ENCODE peak calls at places on chromosome 5, in ten cellular contexts. One of them, this sample, is unnamed.

GRCh38 chr5:114237766-114238165 is 124.1 kb upstream of the KCNN2 start:
- DNase-seq in coronary artery: no peak
- DNase-seq in MM.1S: peak
- DNase-seq in mesothelial cell of epicardium: no peak
- DNase-seq in HFFc6: peak
- DNase-seq in psoas muscle: no peak
- DNase-seq in WTC11: no peak
- DNase-seq in PC-3: peak
- DNase-seq in AG09309: no peak
- DNase-seq in sigmoid colon: no peak
- DNase-seq in this sample: no peak

GRCh38 chr5:14208071-14209021 is 65.2 kb downstream of the TRIO start:
- DNase-seq in coronary artery: no peak
- DNase-seq in MM.1S: no peak
- DNase-seq in mesothelial cell of epicardium: no peak
- DNase-seq in HFFc6: peak
- DNase-seq in psoas muscle: no peak
- DNase-seq in WTC11: no peak
- DNase-seq in PC-3: peak
- DNase-seq in AG09309: no peak
- DNase-seq in sigmoid colon: no peak
- DNase-seq in this sample: peak

GRCh38 chr5:125276121-125276520 is 529.7 kb upstream of the ZNF608 start:
- DNase-seq in coronary artery: no peak
- DNase-seq in MM.1S: no peak
- DNase-seq in mesothelial cell of epicardium: no peak
- DNase-seq in HFFc6: no peak
- DNase-seq in psoas muscle: no peak
- DNase-seq in WTC11: no peak
- DNase-seq in PC-3: no peak
- DNase-seq in AG09309: no peak
- DNase-seq in sigmoid colon: no peak
- DNase-seq in this sample: no peak

GRCh38 chr5:2334686-2335085 is 416.8 kb downstream of the IRX2 start:
- DNase-seq in coronary artery: no peak
- DNase-seq in MM.1S: no peak
- DNase-seq in mesothelial cell of epicardium: no peak
- DNase-seq in HFFc6: no peak
- DNase-seq in psoas muscle: no peak
- DNase-seq in WTC11: no peak
- DNase-seq in PC-3: no peak
- DNase-seq in AG09309: no peak
- DNase-seq in sigmoid colon: no peak
- DNase-seq in this sample: no peak

GRCh38 chr5:91022518-91022917 is 360.6 kb downstream of the ARRDC3 start:
- DNase-seq in coronary artery: no peak
- DNase-seq in MM.1S: no peak
- DNase-seq in mesothelial cell of epicardium: no peak
- DNase-seq in HFFc6: no peak
- DNase-seq in psoas muscle: no peak
- DNase-seq in WTC11: no peak
- DNase-seq in PC-3: no peak
- DNase-seq in AG09309: no peak
- DNase-seq in sigmoid colon: no peak
- DNase-seq in this sample: no peak

GRCh38 chr5:5326126-5326758 is 96.2 kb upstream of the ICE1 start:
- DNase-seq in coronary artery: no peak
- DNase-seq in MM.1S: no peak
- DNase-seq in mesothelial cell of epicardium: peak
- DNase-seq in HFFc6: no peak
- DNase-seq in psoas muscle: no peak
- DNase-seq in WTC11: peak
- DNase-seq in PC-3: no peak
- DNase-seq in AG09309: no peak
- DNase-seq in sigmoid colon: no peak
- DNase-seq in this sample: no peak

GRCh38 chr5:172926796-172927195 is 32.4 kb upstream of the RPL26L1 start:
- DNase-seq in coronary artery: no peak
- DNase-seq in MM.1S: no peak
- DNase-seq in mesothelial cell of epicardium: no peak
- DNase-seq in HFFc6: no peak
- DNase-seq in psoas muscle: no peak
- DNase-seq in WTC11: no peak
- DNase-seq in PC-3: no peak
- DNase-seq in AG09309: no peak
- DNase-seq in sigmoid colon: no peak
- DNase-seq in this sample: no peak

GRCh38 chr5:134247411-134247810 is 21.5 kb upstream of the PPP2CA start:
- DNase-seq in coronary artery: no peak
- DNase-seq in MM.1S: no peak
- DNase-seq in mesothelial cell of epicardium: no peak
- DNase-seq in HFFc6: peak
- DNase-seq in psoas muscle: no peak
- DNase-seq in WTC11: no peak
- DNase-seq in PC-3: peak
- DNase-seq in AG09309: peak
- DNase-seq in sigmoid colon: no peak
- DNase-seq in this sample: no peak

GRCh38 chr5:179909224-179909623 is 1.5 kb upstream of the TBC1D9B start:
- DNase-seq in coronary artery: no peak
- DNase-seq in MM.1S: no peak
- DNase-seq in mesothelial cell of epicardium: no peak
- DNase-seq in HFFc6: no peak
- DNase-seq in psoas muscle: no peak
- DNase-seq in WTC11: no peak
- DNase-seq in PC-3: no peak
- DNase-seq in AG09309: no peak
- DNase-seq in sigmoid colon: no peak
- DNase-seq in this sample: no peak

GRCh38 chr5:179906294-179906794 is 1.4 kb downstream of the TBC1D9B start:
- DNase-seq in coronary artery: no peak
- DNase-seq in MM.1S: no peak
- DNase-seq in mesothelial cell of epicardium: no peak
- DNase-seq in HFFc6: peak
- DNase-seq in psoas muscle: no peak
- DNase-seq in WTC11: peak
- DNase-seq in PC-3: no peak
- DNase-seq in AG09309: no peak
- DNase-seq in sigmoid colon: no peak
- DNase-seq in this sample: no peak

GRCh38 chr5:179907570-179908324 is at the start of gene TBC1D9B:
- DNase-seq in coronary artery: peak
- DNase-seq in MM.1S: peak
- DNase-seq in mesothelial cell of epicardium: peak
- DNase-seq in HFFc6: peak
- DNase-seq in psoas muscle: peak
- DNase-seq in WTC11: peak
- DNase-seq in PC-3: peak
- DNase-seq in AG09309: peak
- DNase-seq in sigmoid colon: peak
- DNase-seq in this sample: peak

GRCh38 chr5:179906795-179907569 is 715 bp downstream of the TBC1D9B start:
- DNase-seq in coronary artery: no peak
- DNase-seq in MM.1S: peak
- DNase-seq in mesothelial cell of epicardium: peak
- DNase-seq in HFFc6: no peak
- DNase-seq in psoas muscle: peak
- DNase-seq in WTC11: peak
- DNase-seq in PC-3: peak
- DNase-seq in AG09309: no peak
- DNase-seq in sigmoid colon: peak
- DNase-seq in this sample: no peak

DNA sequence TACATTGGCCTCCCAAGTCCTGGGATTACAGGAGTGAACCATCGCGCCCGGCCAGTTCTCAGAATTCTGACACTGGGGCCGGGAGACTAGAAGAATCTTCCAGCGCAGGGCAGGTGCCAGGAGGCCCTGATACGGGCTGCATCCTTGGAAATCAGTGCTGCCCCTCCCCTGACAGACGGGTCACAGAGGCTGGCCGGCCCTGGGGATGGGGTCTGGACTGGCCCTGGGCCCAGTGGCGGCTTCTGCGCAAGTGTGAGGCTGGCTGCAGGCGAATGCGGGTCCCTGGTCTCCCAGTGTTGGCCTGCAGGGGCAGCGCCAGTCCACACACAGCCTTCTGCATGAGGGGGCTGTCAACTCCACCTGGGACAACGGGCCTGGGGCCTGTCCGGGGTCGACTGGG is 831 bp upstream of the TBC1D9B start:
- DNase-seq in coronary artery: no peak
- DNase-seq in MM.1S: no peak
- DNase-seq in mesothelial cell of epicardium: no peak
- DNase-seq in HFFc6: no peak
- DNase-seq in psoas muscle: peak
- DNase-seq in WTC11: peak
- DNase-seq in PC-3: no peak
- DNase-seq in AG09309: no peak
- DNase-seq in sigmoid colon: no peak
- DNase-seq in this sample: no peak
- TF ChIP-seq CTCF in coronary artery: no peak
- TF ChIP-seq CTCF in MM.1S: peak
- TF ChIP-seq CTCF in mesothelial cell of epicardium: no peak
- TF ChIP-seq CTCF in HFFc6: peak
- TF ChIP-seq CTCF in psoas muscle: no peak
- TF ChIP-seq CTCF in WTC11: no peak
- TF ChIP-seq CTCF in PC-3: peak
- TF ChIP-seq CTCF in AG09309: peak
- TF ChIP-seq CTCF in sigmoid colon: no peak
- TF ChIP-seq CTCF in this sample: no peak

DNA sequence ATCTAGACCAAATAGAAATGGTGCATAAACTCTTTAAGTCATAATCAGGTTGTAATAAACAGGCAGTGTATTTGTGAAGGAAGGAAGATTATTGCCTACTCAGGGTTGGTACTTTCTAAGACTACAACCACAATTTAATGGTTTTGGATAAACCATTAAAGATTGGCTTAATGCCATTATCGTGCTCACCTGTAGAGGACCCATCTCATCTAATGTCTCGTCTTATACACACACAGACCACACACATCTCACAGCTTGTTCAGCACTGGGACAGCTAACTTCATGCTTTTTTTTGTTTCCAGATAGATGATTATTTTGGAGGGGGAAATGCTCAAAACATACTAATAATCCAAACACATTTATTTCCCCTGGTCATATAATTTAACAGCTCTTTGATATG is 175.7 kb upstream of the SLC12A2 start:
- DNase-seq in coronary artery: no peak
- DNase-seq in MM.1S: peak
- DNase-seq in mesothelial cell of epicardium: no peak
- DNase-seq in HFFc6: no peak
- DNase-seq in psoas muscle: no peak
- DNase-seq in WTC11: no peak
- DNase-seq in PC-3: no peak
- DNase-seq in AG09309: no peak
- DNase-seq in sigmoid colon: no peak
- DNase-seq in this sample: no peak
- TF ChIP-seq CTCF in coronary artery: no peak
- TF ChIP-seq CTCF in MM.1S: no peak
- TF ChIP-seq CTCF in mesothelial cell of epicardium: no peak
- TF ChIP-seq CTCF in HFFc6: no peak
- TF ChIP-seq CTCF in psoas muscle: no peak
- TF ChIP-seq CTCF in WTC11: no peak
- TF ChIP-seq CTCF in PC-3: no peak
- TF ChIP-seq CTCF in AG09309: no peak
- TF ChIP-seq CTCF in sigmoid colon: no peak
- TF ChIP-seq CTCF in this sample: no peak

GRCh38 chr5:57097526-57097925 is 76.3 kb upstream of the GPBP1 start:
- DNase-seq in coronary artery: no peak
- DNase-seq in MM.1S: no peak
- DNase-seq in mesothelial cell of epicardium: no peak
- DNase-seq in HFFc6: no peak
- DNase-seq in psoas muscle: no peak
- DNase-seq in WTC11: no peak
- DNase-seq in PC-3: no peak
- DNase-seq in AG09309: no peak
- DNase-seq in sigmoid colon: no peak
- DNase-seq in this sample: no peak

DNA sequence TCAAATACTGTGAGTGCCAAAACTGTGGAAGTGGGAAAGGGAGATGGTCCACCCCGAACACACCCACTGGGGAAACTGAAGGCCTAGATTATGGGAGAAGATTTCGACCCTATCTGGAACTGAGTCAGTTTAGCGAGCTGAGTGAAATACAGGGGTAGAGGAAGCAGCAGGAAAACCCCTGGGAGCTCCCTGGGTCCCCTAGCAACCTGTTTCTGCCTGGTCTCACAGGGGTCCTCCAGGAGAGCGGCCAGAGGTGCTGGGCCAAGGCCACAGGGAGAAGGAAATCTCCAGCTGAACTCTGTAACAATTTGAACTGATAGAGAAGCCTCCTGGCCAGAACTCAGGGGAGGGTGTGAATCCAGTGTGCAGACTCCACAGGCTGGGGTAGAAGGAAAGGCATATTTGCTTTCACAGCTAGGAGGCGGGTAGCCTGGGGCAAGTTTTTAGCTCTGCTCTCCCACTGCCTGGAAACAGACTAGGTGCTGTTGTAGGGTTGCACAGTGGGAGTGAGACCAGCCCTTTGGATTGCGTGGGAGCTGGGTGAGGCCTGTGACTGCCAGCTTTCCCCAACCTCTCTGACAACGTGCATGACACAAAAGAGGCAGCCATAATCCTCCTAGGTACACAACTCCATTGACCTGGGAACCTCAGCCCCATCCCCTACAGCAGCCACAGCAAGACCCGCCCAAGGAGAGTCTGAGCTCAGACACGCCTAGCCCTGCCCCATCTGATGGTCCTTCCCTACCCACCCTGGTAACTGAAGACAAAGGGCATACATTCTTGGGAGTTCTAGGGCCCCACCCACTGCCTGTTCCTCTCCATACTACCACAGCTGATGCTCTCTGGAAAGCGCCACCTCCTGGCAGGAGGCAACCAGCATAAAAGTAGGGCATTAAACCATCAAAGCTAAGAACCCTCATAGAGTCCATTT is 78.8 kb upstream of the GPBP1 start:
- DNase-seq in coronary artery: no peak
- DNase-seq in MM.1S: no peak
- DNase-seq in mesothelial cell of epicardium: no peak
- DNase-seq in HFFc6: peak
- DNase-seq in psoas muscle: no peak
- DNase-seq in WTC11: peak
- DNase-seq in PC-3: peak
- DNase-seq in AG09309: no peak
- DNase-seq in sigmoid colon: no peak
- DNase-seq in this sample: no peak
- TF ChIP-seq CTCF in coronary artery: no peak
- TF ChIP-seq CTCF in MM.1S: peak
- TF ChIP-seq CTCF in mesothelial cell of epicardium: no peak
- TF ChIP-seq CTCF in HFFc6: peak
- TF ChIP-seq CTCF in psoas muscle: no peak
- TF ChIP-seq CTCF in WTC11: peak
- TF ChIP-seq CTCF in PC-3: peak
- TF ChIP-seq CTCF in AG09309: peak
- TF ChIP-seq CTCF in sigmoid colon: no peak
- TF ChIP-seq CTCF in this sample: no peak

GRCh38 chr5:38263983-38264382 is 5.6 kb downstream of the EGFLAM start:
- DNase-seq in coronary artery: no peak
- DNase-seq in MM.1S: no peak
- DNase-seq in mesothelial cell of epicardium: no peak
- DNase-seq in HFFc6: no peak
- DNase-seq in psoas muscle: no peak
- DNase-seq in WTC11: no peak
- DNase-seq in PC-3: no peak
- DNase-seq in AG09309: no peak
- DNase-seq in sigmoid colon: no peak
- DNase-seq in this sample: no peak

GRCh38 chr5:38267372-38267771 is 9.0 kb downstream of the EGFLAM start:
- DNase-seq in coronary artery: no peak
- DNase-seq in MM.1S: no peak
- DNase-seq in mesothelial cell of epicardium: no peak
- DNase-seq in HFFc6: no peak
- DNase-seq in psoas muscle: no peak
- DNase-seq in WTC11: no peak
- DNase-seq in PC-3: no peak
- DNase-seq in AG09309: no peak
- DNase-seq in sigmoid colon: no peak
- DNase-seq in this sample: no peak

GRCh38 chr5:38265546-38266179 is 7.3 kb downstream of the EGFLAM start:
- DNase-seq in coronary artery: no peak
- DNase-seq in MM.1S: peak
- DNase-seq in mesothelial cell of epicardium: peak
- DNase-seq in HFFc6: peak
- DNase-seq in psoas muscle: peak
- DNase-seq in WTC11: peak
- DNase-seq in PC-3: peak
- DNase-seq in AG09309: peak
- DNase-seq in sigmoid colon: no peak
- DNase-seq in this sample: peak
- TF ChIP-seq CTCF in coronary artery: peak
- TF ChIP-seq CTCF in MM.1S: peak
- TF ChIP-seq CTCF in mesothelial cell of epicardium: peak
- TF ChIP-seq CTCF in HFFc6: peak
- TF ChIP-seq CTCF in psoas muscle: peak
- TF ChIP-seq CTCF in WTC11: peak
- TF ChIP-seq CTCF in PC-3: peak
- TF ChIP-seq CTCF in AG09309: peak
- TF ChIP-seq CTCF in sigmoid colon: no peak
- TF ChIP-seq CTCF in this sample: peak